ENCODE peak calls at places on chromosomes 5 and 9, in four cellular contexts. X is NCI-H2029 treated with DMSO at 0.1 percent for 48 hours, K is NCI-H226, Y is left ventricle myocardium inferior. L is an unnamed sample.

GRCh38 chr9:137721479-137721878 is 102.7 kb downstream of the EHMT1 start:
- DNase-seq in X (no peak), K (no peak), Y (no peak), L (no peak)

GRCh38 chr5:132055808-132056609 is 4.4 kb upstream of the IL3 start:
- DNase-seq in X (no peak), K (no peak), Y (peak; percentile 10), L (peak; percentile 73)

GRCh38 chr9:136521541-136521940 is 24.3 kb downstream of the NOTCH1 start:
- DNase-seq in X (no peak), K (no peak), Y (peak; percentile 48), L (no peak)

GRCh38 chr9:128628471-128629048 is 28.1 kb downstream of the DYNC2I2 start:
- DNase-seq in X (no peak), K (peak; percentile 33), Y (peak; percentile 84), L (peak; percentile 84)

GRCh38 chr5:87151547-87151946 is 116.1 kb upstream of the RASA1 start:
- DNase-seq in X (no peak), K (peak; percentile 91), Y (no peak), L (no peak)

GRCh38 chr5:31854625-31855526 is 215.9 kb downstream of the PDZD2 start:
- DNase-seq in X (no peak), K (peak; percentile 94), Y (peak; percentile 54), L (peak; percentile 15)

GRCh38 chr9:84338792-84339191 is 1.8 kb downstream of the SLC28A3 start:
- DNase-seq in X (no peak), K (no peak), Y (no peak), L (no peak)

GRCh38 chr5:23507278-23507685 is at the start of gene PRDM9:
- DNase-seq in X (no peak), K (no peak), Y (peak; percentile 62), L (peak; percentile 16)

GRCh38 chr5:179485845-179486575 is 64.3 kb upstream of the RUFY1 start:
- DNase-seq in X (no peak), K (no peak), Y (no peak), L (no peak)

GRCh38 chr5:143086851-143087637 is 316.4 kb downstream of the NR3C1 start:
- DNase-seq in X (no peak), K (peak; percentile 60), Y (no peak), L (no peak)

GRCh38 chr9:71308454-71308853 is 187.0 kb upstream of the TRPM3 start:
- DNase-seq in X (no peak), K (no peak), Y (no peak), L (no peak)

GRCh38 chr9:111986035-111986556 is 89.5 kb downstream of the UGCG start:
- DNase-seq in X (no peak), K (no peak), Y (no peak), L (no peak)

GRCh38 chr5:143513720-143514119 is 110.2 kb upstream of the NR3C1 start:
- DNase-seq in X (no peak), K (no peak), Y (no peak), L (no peak)

GRCh38 chr5:463952-464351 is 21.0 kb downstream of the EXOC3 start:
- DNase-seq in X (no peak), K (no peak), Y (peak; percentile 12), L (no peak)

L was measured in G401.